ENCODE peak calls at places on chromosomes 12 and 14, in four cellular contexts. One of them, this sample, is unnamed.

GRCh38 chr14:58738189-58738836 is 100.6 kb downstream of the DACT1 start:
- DNase-seq in mucosa of gallbladder: no peak
- DNase-seq in mesendoderm: no peak
- DNase-seq in NCI-H2081: peak; percentile 11
- DNase-seq in this sample: no peak

GRCh38 chr12:122967151-122967550 is 888 bp upstream of the ABCB9 start:
- DNase-seq in mucosa of gallbladder: no peak
- DNase-seq in mesendoderm: no peak
- DNase-seq in NCI-H2081: no peak
- DNase-seq in this sample: no peak

GRCh38 chr12:70031046-70031445 is 206.0 kb downstream of the MYRFL start:
- DNase-seq in mucosa of gallbladder: no peak
- DNase-seq in mesendoderm: no peak
- DNase-seq in NCI-H2081: peak; percentile 35
- DNase-seq in this sample: peak; percentile 43

GRCh38 chr14:45426685-45427282 is 173.8 kb upstream of the MIS18BP1 start:
- DNase-seq in mucosa of gallbladder: no peak
- DNase-seq in mesendoderm: peak; percentile 90
- DNase-seq in NCI-H2081: peak; percentile 81
- DNase-seq in this sample: peak; percentile 93

GRCh38 chr14:30221546-30221945 is 293.9 kb upstream of the PRKD1 start:
- DNase-seq in mucosa of gallbladder: no peak
- DNase-seq in mesendoderm: no peak
- DNase-seq in NCI-H2081: peak; percentile 54
- DNase-seq in this sample: no peak

GRCh38 chr14:100691395-100692025 is 35.2 kb upstream of the DLK1 start:
- DNase-seq in mucosa of gallbladder: no peak
- DNase-seq in mesendoderm: no peak
- DNase-seq in NCI-H2081: peak; percentile 92
- DNase-seq in this sample: no peak

GRCh38 chr12:52198454-52199215 is 6.8 kb upstream of the KRT80 start:
- DNase-seq in mucosa of gallbladder: no peak
- DNase-seq in mesendoderm: no peak
- DNase-seq in NCI-H2081: peak; percentile 63
- DNase-seq in this sample: no peak

GRCh38 chr12:4939418-4940023 is 29.8 kb downstream of the KCNA1 start:
- DNase-seq in mucosa of gallbladder: no peak
- DNase-seq in mesendoderm: no peak
- DNase-seq in NCI-H2081: peak; percentile 99
- DNase-seq in this sample: peak; percentile 6

GRCh38 chr12:96513166-96513565 is 23.8 kb downstream of the CFAP54 start:
- DNase-seq in mucosa of gallbladder: no peak
- DNase-seq in mesendoderm: no peak
- DNase-seq in NCI-H2081: no peak
- DNase-seq in this sample: no peak

GRCh38 chr12:64749466-64750202 is 9.6 kb downstream of the GNS start:
- DNase-seq in mucosa of gallbladder: no peak
- DNase-seq in mesendoderm: no peak
- DNase-seq in NCI-H2081: no peak
- DNase-seq in this sample: no peak

GRCh38 chr14:104389326-104390220 is 190.0 kb upstream of the C14orf180 start:
- DNase-seq in mucosa of gallbladder: no peak
- DNase-seq in mesendoderm: no peak
- DNase-seq in NCI-H2081: no peak
- DNase-seq in this sample: no peak

GRCh38 chr14:40213701-40214100 is 781.5 kb upstream of the FBXO33 start:
- DNase-seq in mucosa of gallbladder: no peak
- DNase-seq in mesendoderm: no peak
- DNase-seq in NCI-H2081: no peak
- DNase-seq in this sample: no peak